ENCODE peak calls at places on chromosomes 12 and 14, in ten cellular contexts. H is HEK293T, J is fibroblast of the aortic adventitia, L is B cell, P is foreskin fibroblast, W is myocyte, Q is GM12865, B is kidney glomerular epithelial cell, T is spleen, Z is GM04504. V is an unnamed sample.

GRCh38 chr14:91061309-91061887 is 957 bp upstream of the RPS6KA5 start:
- DNase-seq in B (no peak), T (no peak), H (no peak), L (no peak), Q (no peak), J (no peak), Z (no peak), W (no peak), P (no peak), V (no peak)

GRCh38 chr14:77026166-77026929 is 2.2 kb downstream of the IRF2BPL start:
- DNase-seq in B (no peak), W (peak; percentile 60), Z (no peak), L (no peak), Q (no peak), H (no peak), P (no peak), J (peak; percentile 62), T (peak; percentile 90), V (peak; percentile 60)

GRCh38 chr14:92524603-92525185 is 11.1 kb downstream of the RIN3 start:
- DNase-seq in P (no peak), L (no peak), Z (no peak), J (no peak), T (no peak), B (no peak), Q (no peak), W (no peak), H (no peak), V (no peak)

GRCh38 chr14:55850803-55851202 is 267.4 kb upstream of the PELI2 start:
- DNase-seq in Z (no peak), L (no peak), H (no peak), T (no peak), B (no peak), Q (no peak), J (peak; percentile 60), W (peak; percentile 17), P (peak; percentile 65), V (no peak)

GRCh38 chr14:94129111-94129757 is at the start of gene IFI27L2:
- DNase-seq in H (peak; percentile 77), L (peak; percentile 87), P (peak; percentile 81), T (peak; percentile 91), W (peak; percentile 89), Z (peak; percentile 49), B (peak; percentile 61), J (peak; percentile 78), Q (peak; percentile 85), V (peak; percentile 44)

GRCh38 chr14:94383777-94384176 is 4.6 kb downstream of the SERPINA1 start:
- DNase-seq in J (no peak), W (no peak), Z (no peak), P (no peak), H (no peak), B (no peak), T (no peak), Q (no peak), L (no peak), V (no peak)

GRCh38 chr12:109741970-109742372 is 28.3 kb downstream of the FAM222A start:
- DNase-seq in P (no peak), W (no peak), H (no peak), T (peak; percentile 64), J (no peak), Z (no peak), Q (no peak), B (no peak), L (no peak), V (peak; percentile 65)

GRCh38 chr12:82896979-82897378 is 210.3 kb downstream of the TMTC2 start:
- DNase-seq in T (no peak), J (peak; percentile 45), L (no peak), Z (no peak), W (no peak), Q (no peak), P (no peak), B (peak; percentile 18), H (no peak), V (peak; percentile 24)

GRCh38 chr14:24135584-24135833 is 485 bp upstream of the PSME1 start:
- DNase-seq in J (no peak), H (no peak), Z (no peak), L (no peak), W (peak; percentile 44), P (no peak), Q (peak; percentile 26), B (no peak), T (no peak), V (no peak)

GRCh38 chr12:60872850-60873713 is 1277.3 kb downstream of the SLC16A7 start:
- DNase-seq in B (no peak), H (no peak), W (peak; percentile 45), Q (no peak), J (no peak), T (peak; percentile 63), P (no peak), L (no peak), Z (no peak), V (no peak)

GRCh38 chr14:100065942-100066574 is 836 bp downstream of the EVL start:
- DNase-seq in T (peak; percentile 85), H (no peak), W (no peak), J (no peak), B (no peak), Z (no peak), L (no peak), P (no peak), Q (peak; percentile 95), V (no peak)

GRCh38 chr12:47722136-47722834 is 3.0 kb downstream of the ENDOU start:
- DNase-seq in W (no peak), H (no peak), B (no peak), Z (no peak), Q (no peak), T (no peak), L (no peak), P (no peak), J (no peak), V (no peak)

GRCh38 chr12:47085815-47086252 is 6.1 kb upstream of the AMIGO2 start:
- DNase-seq in T (no peak), H (no peak), L (no peak), P (no peak), W (no peak), Z (no peak), J (peak; percentile 60), B (peak; percentile 55), Q (no peak), V (no peak)

GRCh38 chr12:1989111-1989510 is 15.1 kb downstream of the DCP1B start:
- DNase-seq in Z (no peak), J (no peak), L (no peak), W (no peak), Q (no peak), T (no peak), P (no peak), H (no peak), B (no peak), V (no peak)

GRCh38 chr14:58898655-58899316 is 261.0 kb downstream of the DACT1 start:
- DNase-seq in T (no peak), H (no peak), W (peak; percentile 67), L (no peak), P (peak; percentile 85), Q (no peak), Z (peak; percentile 79), B (peak; percentile 90), J (peak; percentile 97), V (no peak)